ENCODE peak calls at places on chromosomes 12 and 14, in ten cellular contexts. One of them, this sample, is unnamed.
A peak's percentile ranks its signal among the peaks of the same experiment; 100 is the strongest.

GRCh38 chr12:64006211-64006610 is 161.7 kb downstream of the SRGAP1 start:
- DNase-seq in fibroblast of mammary gland: no peak
- DNase-seq in retinal pigment epithelial cell: no peak
- DNase-seq in OCI-LY7: no peak
- DNase-seq in osteoblast: peak; percentile 75
- DNase-seq in B cell: no peak
- DNase-seq in WTC11: no peak
- DNase-seq in heart left ventricle: no peak
- DNase-seq in A549: no peak
- DNase-seq in cardiac muscle cell: peak; percentile 1
- DNase-seq in this sample: no peak

GRCh38 chr14:104735830-104736642 is 12.0 kb downstream of the ADSS1 start:
- DNase-seq in fibroblast of mammary gland: no peak
- DNase-seq in retinal pigment epithelial cell: no peak
- DNase-seq in OCI-LY7: no peak
- DNase-seq in osteoblast: peak; percentile 97
- DNase-seq in B cell: peak; percentile 50
- DNase-seq in WTC11: no peak
- DNase-seq in heart left ventricle: peak; percentile 86
- DNase-seq in A549: no peak
- DNase-seq in cardiac muscle cell: no peak
- DNase-seq in this sample: no peak

GRCh38 chr12:71746983-71747611 is 7.6 kb upstream of the RAB21 start:
- DNase-seq in fibroblast of mammary gland: peak; percentile 75
- DNase-seq in retinal pigment epithelial cell: no peak
- DNase-seq in OCI-LY7: peak; percentile 84
- DNase-seq in osteoblast: no peak
- DNase-seq in B cell: peak; percentile 33
- DNase-seq in WTC11: peak; percentile 19
- DNase-seq in heart left ventricle: peak; percentile 29
- DNase-seq in A549: peak; percentile 40
- DNase-seq in cardiac muscle cell: peak; percentile 68
- DNase-seq in this sample: peak; percentile 61

GRCh38 chr14:49050836-49051235 is 535.3 kb downstream of the RPS29 start:
- DNase-seq in fibroblast of mammary gland: peak; percentile 11
- DNase-seq in retinal pigment epithelial cell: no peak
- DNase-seq in OCI-LY7: no peak
- DNase-seq in osteoblast: peak; percentile 21
- DNase-seq in B cell: no peak
- DNase-seq in WTC11: no peak
- DNase-seq in heart left ventricle: no peak
- DNase-seq in A549: no peak
- DNase-seq in cardiac muscle cell: no peak
- DNase-seq in this sample: no peak

GRCh38 chr14:70257526-70257925 is 68.8 kb upstream of the SLC8A3 start:
- DNase-seq in fibroblast of mammary gland: peak; percentile 1
- DNase-seq in retinal pigment epithelial cell: no peak
- DNase-seq in OCI-LY7: peak; percentile 10
- DNase-seq in osteoblast: no peak
- DNase-seq in B cell: no peak
- DNase-seq in WTC11: peak; percentile 75
- DNase-seq in heart left ventricle: no peak
- DNase-seq in A549: no peak
- DNase-seq in cardiac muscle cell: no peak
- DNase-seq in this sample: peak; percentile 68

GRCh38 chr14:58662028-58662427 is 24.3 kb downstream of the DACT1 start:
- DNase-seq in fibroblast of mammary gland: no peak
- DNase-seq in retinal pigment epithelial cell: no peak
- DNase-seq in OCI-LY7: no peak
- DNase-seq in osteoblast: no peak
- DNase-seq in B cell: no peak
- DNase-seq in WTC11: no peak
- DNase-seq in heart left ventricle: no peak
- DNase-seq in A549: no peak
- DNase-seq in cardiac muscle cell: no peak
- DNase-seq in this sample: no peak

GRCh38 chr12:1920971-1921370 is 2.5 kb upstream of the CACNA2D4 start:
- DNase-seq in fibroblast of mammary gland: no peak
- DNase-seq in retinal pigment epithelial cell: no peak
- DNase-seq in OCI-LY7: no peak
- DNase-seq in osteoblast: no peak
- DNase-seq in B cell: peak; percentile 63
- DNase-seq in WTC11: no peak
- DNase-seq in heart left ventricle: no peak
- DNase-seq in A549: no peak
- DNase-seq in cardiac muscle cell: no peak
- DNase-seq in this sample: no peak

GRCh38 chr12:91441236-91441635 is 258.6 kb upstream of the DCN start:
- DNase-seq in fibroblast of mammary gland: no peak
- DNase-seq in retinal pigment epithelial cell: no peak
- DNase-seq in OCI-LY7: no peak
- DNase-seq in osteoblast: no peak
- DNase-seq in B cell: no peak
- DNase-seq in WTC11: no peak
- DNase-seq in heart left ventricle: no peak
- DNase-seq in A549: no peak
- DNase-seq in cardiac muscle cell: no peak
- DNase-seq in this sample: no peak

GRCh38 chr12:81888341-81888740 is 129.2 kb upstream of the PPFIA2 start:
- DNase-seq in fibroblast of mammary gland: no peak
- DNase-seq in retinal pigment epithelial cell: peak; percentile 78
- DNase-seq in OCI-LY7: no peak
- DNase-seq in osteoblast: no peak
- DNase-seq in B cell: no peak
- DNase-seq in WTC11: no peak
- DNase-seq in heart left ventricle: no peak
- DNase-seq in A549: no peak
- DNase-seq in cardiac muscle cell: no peak
- DNase-seq in this sample: no peak

GRCh38 chr14:32203928-32204357 is 874 bp upstream of the RNU6-8 start:
- DNase-seq in fibroblast of mammary gland: no peak
- DNase-seq in retinal pigment epithelial cell: no peak
- DNase-seq in OCI-LY7: no peak
- DNase-seq in osteoblast: no peak
- DNase-seq in B cell: no peak
- DNase-seq in WTC11: no peak
- DNase-seq in heart left ventricle: peak; percentile 16
- DNase-seq in A549: no peak
- DNase-seq in cardiac muscle cell: no peak
- DNase-seq in this sample: peak; percentile 6

GRCh38 chr14:30874120-30874998 is at the start of gene COCH:
- DNase-seq in fibroblast of mammary gland: no peak
- DNase-seq in retinal pigment epithelial cell: no peak
- DNase-seq in OCI-LY7: peak; percentile 82
- DNase-seq in osteoblast: peak; percentile 88
- DNase-seq in B cell: peak; percentile 88
- DNase-seq in WTC11: peak; percentile 59
- DNase-seq in heart left ventricle: peak; percentile 18
- DNase-seq in A549: peak; percentile 74
- DNase-seq in cardiac muscle cell: peak; percentile 75
- DNase-seq in this sample: peak; percentile 71

DNA sequence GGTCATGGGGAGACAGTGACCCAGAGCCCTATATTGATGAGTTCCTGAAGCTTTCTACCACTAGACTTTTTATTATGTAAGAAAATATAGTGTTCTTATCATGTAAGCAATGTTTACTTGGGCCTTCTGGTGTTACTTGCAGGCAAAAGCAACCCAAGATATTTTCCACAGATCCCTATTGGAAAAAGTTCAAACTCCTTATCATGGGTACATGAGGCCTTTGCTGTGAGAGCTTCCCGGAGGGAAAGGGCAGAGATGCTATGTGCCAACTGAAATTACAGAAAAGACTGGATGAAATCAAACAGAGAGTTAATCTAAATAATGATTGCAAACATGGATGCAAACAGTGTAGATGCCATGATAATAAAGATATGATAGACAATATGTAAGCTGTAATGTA is 361.5 kb downstream of the FUT8 start:
- DNase-seq in fibroblast of mammary gland: no peak
- DNase-seq in retinal pigment epithelial cell: no peak
- DNase-seq in OCI-LY7: no peak
- DNase-seq in osteoblast: no peak
- DNase-seq in B cell: no peak
- DNase-seq in WTC11: no peak
- DNase-seq in heart left ventricle: no peak
- DNase-seq in A549: no peak
- DNase-seq in cardiac muscle cell: no peak
- DNase-seq in this sample: no peak
- TF ChIP-seq CTCF in fibroblast of mammary gland: no peak
- TF ChIP-seq CTCF in retinal pigment epithelial cell: no peak
- TF ChIP-seq CTCF in OCI-LY7: no peak
- TF ChIP-seq CTCF in osteoblast: no peak
- TF ChIP-seq CTCF in B cell: no peak
- TF ChIP-seq CTCF in WTC11: no peak
- TF ChIP-seq CTCF in heart left ventricle: no peak
- TF ChIP-seq CTCF in A549: no peak
- TF ChIP-seq CTCF in cardiac muscle cell: no peak
- TF ChIP-seq CTCF in this sample: no peak

GRCh38 chr12:118842753-118843335 is 138.5 kb upstream of the SRRM4 start:
- DNase-seq in fibroblast of mammary gland: no peak
- DNase-seq in retinal pigment epithelial cell: no peak
- DNase-seq in OCI-LY7: no peak
- DNase-seq in osteoblast: no peak
- DNase-seq in B cell: no peak
- DNase-seq in WTC11: no peak
- DNase-seq in heart left ventricle: no peak
- DNase-seq in A549: no peak
- DNase-seq in cardiac muscle cell: no peak
- DNase-seq in this sample: no peak

GRCh38 chr12:118840878-118841277 is 140.5 kb upstream of the SRRM4 start:
- DNase-seq in fibroblast of mammary gland: no peak
- DNase-seq in retinal pigment epithelial cell: no peak
- DNase-seq in OCI-LY7: no peak
- DNase-seq in osteoblast: no peak
- DNase-seq in B cell: no peak
- DNase-seq in WTC11: no peak
- DNase-seq in heart left ventricle: no peak
- DNase-seq in A549: no peak
- DNase-seq in cardiac muscle cell: no peak
- DNase-seq in this sample: no peak

GRCh38 chr12:118835911-118836310 is 145.4 kb upstream of the SRRM4 start:
- DNase-seq in fibroblast of mammary gland: no peak
- DNase-seq in retinal pigment epithelial cell: no peak
- DNase-seq in OCI-LY7: no peak
- DNase-seq in osteoblast: no peak
- DNase-seq in B cell: no peak
- DNase-seq in WTC11: no peak
- DNase-seq in heart left ventricle: no peak
- DNase-seq in A549: no peak
- DNase-seq in cardiac muscle cell: no peak
- DNase-seq in this sample: no peak

GRCh38 chr12:118841588-118841987 is 139.8 kb upstream of the SRRM4 start:
- DNase-seq in fibroblast of mammary gland: no peak
- DNase-seq in retinal pigment epithelial cell: no peak
- DNase-seq in OCI-LY7: no peak
- DNase-seq in osteoblast: no peak
- DNase-seq in B cell: no peak
- DNase-seq in WTC11: no peak
- DNase-seq in heart left ventricle: no peak
- DNase-seq in A549: no peak
- DNase-seq in cardiac muscle cell: no peak
- DNase-seq in this sample: no peak

DNA sequence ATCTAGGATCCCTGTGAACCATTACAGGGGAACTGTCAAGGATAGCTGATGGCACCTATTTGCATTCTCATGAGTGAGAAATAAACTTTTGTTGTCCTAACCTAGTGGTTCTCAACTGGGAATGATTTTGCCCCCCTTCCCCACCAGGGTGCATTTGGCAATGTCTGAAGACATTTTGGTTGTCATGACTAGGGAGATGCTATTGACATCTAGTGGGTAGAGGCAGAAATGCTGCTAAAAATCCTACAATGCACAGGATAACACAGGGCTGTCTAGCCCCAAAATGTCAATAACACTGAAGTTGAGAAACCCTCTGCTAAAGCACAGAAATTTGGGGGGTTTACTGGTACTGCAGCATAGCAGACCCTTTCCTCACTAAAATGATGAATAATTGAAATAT is 140.9 kb upstream of the SRRM4 start:
- DNase-seq in fibroblast of mammary gland: no peak
- DNase-seq in retinal pigment epithelial cell: no peak
- DNase-seq in OCI-LY7: peak; percentile 7
- DNase-seq in osteoblast: no peak
- DNase-seq in B cell: no peak
- DNase-seq in WTC11: peak; percentile 34
- DNase-seq in heart left ventricle: no peak
- DNase-seq in A549: no peak
- DNase-seq in cardiac muscle cell: no peak
- DNase-seq in this sample: no peak
- TF ChIP-seq CTCF in fibroblast of mammary gland: no peak
- TF ChIP-seq CTCF in retinal pigment epithelial cell: no peak
- TF ChIP-seq CTCF in OCI-LY7: peak; percentile 64
- TF ChIP-seq CTCF in osteoblast: no peak
- TF ChIP-seq CTCF in B cell: no peak
- TF ChIP-seq CTCF in WTC11: no peak
- TF ChIP-seq CTCF in heart left ventricle: no peak
- TF ChIP-seq CTCF in A549: no peak
- TF ChIP-seq CTCF in cardiac muscle cell: no peak
- TF ChIP-seq CTCF in this sample: no peak

DNA sequence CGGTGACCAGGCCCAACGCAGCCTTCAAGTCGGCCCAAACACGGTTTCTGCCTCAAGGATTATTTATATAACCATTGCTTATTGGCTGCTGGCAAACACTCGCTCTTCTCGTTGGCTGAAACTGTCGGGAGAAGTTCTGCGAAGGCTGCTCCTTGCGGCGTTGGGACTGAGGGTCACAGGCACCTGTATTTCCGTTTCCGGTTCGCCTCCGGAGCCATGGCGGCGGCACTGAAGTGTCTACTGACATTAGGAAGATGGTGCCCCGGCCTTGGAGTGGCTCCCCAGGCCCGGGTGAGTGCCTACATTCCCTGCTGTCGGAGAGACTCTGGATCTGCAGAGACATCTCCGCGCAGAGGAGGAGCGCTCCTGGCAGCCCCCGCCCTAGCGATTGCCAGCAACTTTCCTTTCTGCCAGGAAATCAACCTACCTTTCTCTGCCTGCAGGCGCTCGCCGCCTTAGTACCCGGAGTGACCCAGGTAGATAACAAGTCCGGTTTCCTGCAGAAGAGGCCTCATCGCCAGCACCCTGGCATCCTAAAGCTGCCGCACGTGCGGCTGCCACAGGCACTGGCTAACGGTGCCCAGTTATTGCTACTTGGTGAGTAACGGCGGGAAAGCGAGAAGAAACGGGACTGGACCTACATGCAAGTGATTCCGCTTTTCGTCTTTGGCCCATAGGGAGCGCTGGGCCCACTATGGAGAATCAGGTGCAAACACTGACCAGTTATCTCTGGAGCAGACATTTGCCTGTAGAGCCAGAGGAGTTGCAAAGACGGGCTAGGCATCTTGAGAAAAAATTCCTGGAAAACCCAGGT is at the start of gene METTL17:
- DNase-seq in fibroblast of mammary gland: peak; percentile 97
- DNase-seq in retinal pigment epithelial cell: peak; percentile 96
- DNase-seq in OCI-LY7: peak; percentile 97
- DNase-seq in osteoblast: peak; percentile 93
- DNase-seq in B cell: peak; percentile 77
- DNase-seq in WTC11: peak; percentile 82
- DNase-seq in heart left ventricle: peak; percentile 92
- DNase-seq in A549: peak; percentile 93
- DNase-seq in cardiac muscle cell: peak; percentile 97
- DNase-seq in this sample: peak; percentile 88
- TF ChIP-seq CTCF in fibroblast of mammary gland: peak; percentile 40
- TF ChIP-seq CTCF in retinal pigment epithelial cell: peak; percentile 59
- TF ChIP-seq CTCF in OCI-LY7: peak; percentile 75
- TF ChIP-seq CTCF in osteoblast: peak; percentile 50
- TF ChIP-seq CTCF in B cell: peak; percentile 28
- TF ChIP-seq CTCF in WTC11: no peak
- TF ChIP-seq CTCF in heart left ventricle: peak; percentile 37
- TF ChIP-seq CTCF in A549: no peak
- TF ChIP-seq CTCF in cardiac muscle cell: peak; percentile 37
- TF ChIP-seq CTCF in this sample: no peak

GRCh38 chr14:100358396-100358795 is 35.3 kb downstream of the SLC25A47 start:
- DNase-seq in fibroblast of mammary gland: no peak
- DNase-seq in retinal pigment epithelial cell: no peak
- DNase-seq in OCI-LY7: no peak
- DNase-seq in osteoblast: no peak
- DNase-seq in B cell: no peak
- DNase-seq in WTC11: no peak
- DNase-seq in heart left ventricle: no peak
- DNase-seq in A549: no peak
- DNase-seq in cardiac muscle cell: no peak
- DNase-seq in this sample: no peak
- TF ChIP-seq CTCF in fibroblast of mammary gland: no peak
- TF ChIP-seq CTCF in retinal pigment epithelial cell: no peak
- TF ChIP-seq CTCF in OCI-LY7: no peak
- TF ChIP-seq CTCF in osteoblast: no peak
- TF ChIP-seq CTCF in B cell: no peak
- TF ChIP-seq CTCF in WTC11: no peak
- TF ChIP-seq CTCF in heart left ventricle: no peak
- TF ChIP-seq CTCF in A549: no peak
- TF ChIP-seq CTCF in cardiac muscle cell: no peak
- TF ChIP-seq CTCF in this sample: no peak

This sample was measured in Calu3.